ENCODE peak calls at places on chromosomes 4 and X, in nine cellular contexts. One of them, this sample, is unnamed.

GRCh38 chr4:133379681-133380438 is 230.8 kb downstream of the PCDH10 start:
- DNase-seq in islet precursor cell: no peak
- DNase-seq in NCI-H524: no peak
- DNase-seq in activated naive CD4-positive, alpha-beta T cell treated with anti-CD3 and anti-CD28 coated beads, Interleukin-2, amount 10 ng/mL, durations not matched to agents 7 days and 5 days: no peak
- DNase-seq in Panc1: no peak
- DNase-seq in HEK293T: no peak
- DNase-seq in neural crest cell: no peak
- DNase-seq in WTC11: peak; percentile 9
- DNase-seq in RPMI7951: no peak
- DNase-seq in this sample: no peak

GRCh38 chrX:111041018-111041462 is 55.0 kb upstream of the PAK3 start:
- DNase-seq in islet precursor cell: no peak
- DNase-seq in NCI-H524: no peak
- DNase-seq in activated naive CD4-positive, alpha-beta T cell treated with anti-CD3 and anti-CD28 coated beads, Interleukin-2, amount 10 ng/mL, durations not matched to agents 7 days and 5 days: no peak
- DNase-seq in Panc1: no peak
- DNase-seq in HEK293T: no peak
- DNase-seq in neural crest cell: no peak
- DNase-seq in WTC11: no peak
- DNase-seq in RPMI7951: peak; percentile 90
- DNase-seq in this sample: peak; percentile 89

GRCh38 chr4:177005801-177006230 is 213.1 kb upstream of the VEGFC start:
- DNase-seq in islet precursor cell: peak; percentile 59
- DNase-seq in NCI-H524: no peak
- DNase-seq in activated naive CD4-positive, alpha-beta T cell treated with anti-CD3 and anti-CD28 coated beads, Interleukin-2, amount 10 ng/mL, durations not matched to agents 7 days and 5 days: no peak
- DNase-seq in Panc1: peak; percentile 13
- DNase-seq in HEK293T: no peak
- DNase-seq in neural crest cell: no peak
- DNase-seq in WTC11: no peak
- DNase-seq in RPMI7951: peak; percentile 99
- DNase-seq in this sample: peak; percentile 95

GRCh38 chr4:48739560-48740019 is 40.5 kb downstream of the FRYL start:
- DNase-seq in islet precursor cell: no peak
- DNase-seq in NCI-H524: no peak
- DNase-seq in activated naive CD4-positive, alpha-beta T cell treated with anti-CD3 and anti-CD28 coated beads, Interleukin-2, amount 10 ng/mL, durations not matched to agents 7 days and 5 days: no peak
- DNase-seq in Panc1: no peak
- DNase-seq in HEK293T: no peak
- DNase-seq in neural crest cell: no peak
- DNase-seq in WTC11: no peak
- DNase-seq in RPMI7951: no peak
- DNase-seq in this sample: no peak

GRCh38 chr4:111266937-111267336 is 644.1 kb upstream of the PITX2 start:
- DNase-seq in islet precursor cell: peak; percentile 41
- DNase-seq in NCI-H524: no peak
- DNase-seq in activated naive CD4-positive, alpha-beta T cell treated with anti-CD3 and anti-CD28 coated beads, Interleukin-2, amount 10 ng/mL, durations not matched to agents 7 days and 5 days: no peak
- DNase-seq in Panc1: no peak
- DNase-seq in HEK293T: no peak
- DNase-seq in neural crest cell: no peak
- DNase-seq in WTC11: no peak
- DNase-seq in RPMI7951: no peak
- DNase-seq in this sample: no peak

GRCh38 chrX:39222361-39223113 is 421.3 kb downstream of the MID1IP1 start:
- DNase-seq in islet precursor cell: no peak
- DNase-seq in NCI-H524: no peak
- DNase-seq in activated naive CD4-positive, alpha-beta T cell treated with anti-CD3 and anti-CD28 coated beads, Interleukin-2, amount 10 ng/mL, durations not matched to agents 7 days and 5 days: no peak
- DNase-seq in Panc1: no peak
- DNase-seq in HEK293T: no peak
- DNase-seq in neural crest cell: no peak
- DNase-seq in WTC11: no peak
- DNase-seq in RPMI7951: no peak
- DNase-seq in this sample: peak; percentile 10

GRCh38 chr4:4362991-4363697 is 23.8 kb upstream of the NSG1 start:
- DNase-seq in islet precursor cell: no peak
- DNase-seq in NCI-H524: no peak
- DNase-seq in activated naive CD4-positive, alpha-beta T cell treated with anti-CD3 and anti-CD28 coated beads, Interleukin-2, amount 10 ng/mL, durations not matched to agents 7 days and 5 days: no peak
- DNase-seq in Panc1: no peak
- DNase-seq in HEK293T: no peak
- DNase-seq in neural crest cell: no peak
- DNase-seq in WTC11: no peak
- DNase-seq in RPMI7951: no peak
- DNase-seq in this sample: no peak

GRCh38 chr4:154691229-154691628 is 52.6 kb upstream of the LRAT start:
- DNase-seq in islet precursor cell: no peak
- DNase-seq in NCI-H524: no peak
- DNase-seq in activated naive CD4-positive, alpha-beta T cell treated with anti-CD3 and anti-CD28 coated beads, Interleukin-2, amount 10 ng/mL, durations not matched to agents 7 days and 5 days: no peak
- DNase-seq in Panc1: no peak
- DNase-seq in HEK293T: no peak
- DNase-seq in neural crest cell: no peak
- DNase-seq in WTC11: no peak
- DNase-seq in RPMI7951: no peak
- DNase-seq in this sample: no peak

GRCh38 chr4:150679018-150679766 is 97.2 kb downstream of the MAB21L2 start:
- DNase-seq in islet precursor cell: no peak
- DNase-seq in NCI-H524: no peak
- DNase-seq in activated naive CD4-positive, alpha-beta T cell treated with anti-CD3 and anti-CD28 coated beads, Interleukin-2, amount 10 ng/mL, durations not matched to agents 7 days and 5 days: no peak
- DNase-seq in Panc1: no peak
- DNase-seq in HEK293T: no peak
- DNase-seq in neural crest cell: no peak
- DNase-seq in WTC11: no peak
- DNase-seq in RPMI7951: peak; percentile 19
- DNase-seq in this sample: peak; percentile 35

GRCh38 chr4:8371251-8371995 is 69.1 kb downstream of the ACOX3 start:
- DNase-seq in islet precursor cell: no peak
- DNase-seq in NCI-H524: no peak
- DNase-seq in activated naive CD4-positive, alpha-beta T cell treated with anti-CD3 and anti-CD28 coated beads, Interleukin-2, amount 10 ng/mL, durations not matched to agents 7 days and 5 days: no peak
- DNase-seq in Panc1: no peak
- DNase-seq in HEK293T: no peak
- DNase-seq in neural crest cell: no peak
- DNase-seq in WTC11: no peak
- DNase-seq in RPMI7951: no peak
- DNase-seq in this sample: no peak

GRCh38 chr4:139014391-139015268 is 951 bp upstream of the NOCT start:
- DNase-seq in islet precursor cell: peak; percentile 80
- DNase-seq in NCI-H524: peak; percentile 38
- DNase-seq in activated naive CD4-positive, alpha-beta T cell treated with anti-CD3 and anti-CD28 coated beads, Interleukin-2, amount 10 ng/mL, durations not matched to agents 7 days and 5 days: no peak
- DNase-seq in Panc1: peak; percentile 83
- DNase-seq in HEK293T: no peak
- DNase-seq in neural crest cell: no peak
- DNase-seq in WTC11: no peak
- DNase-seq in RPMI7951: peak; percentile 91
- DNase-seq in this sample: peak; percentile 95

GRCh38 chr4:109977854-109978501 is 65.3 kb downstream of the EGF start:
- DNase-seq in islet precursor cell: no peak
- DNase-seq in NCI-H524: no peak
- DNase-seq in activated naive CD4-positive, alpha-beta T cell treated with anti-CD3 and anti-CD28 coated beads, Interleukin-2, amount 10 ng/mL, durations not matched to agents 7 days and 5 days: no peak
- DNase-seq in Panc1: no peak
- DNase-seq in HEK293T: peak; percentile 20
- DNase-seq in neural crest cell: no peak
- DNase-seq in WTC11: no peak
- DNase-seq in RPMI7951: peak; percentile 35
- DNase-seq in this sample: peak; percentile 40

GRCh38 chr4:76377922-76378321 is 43.0 kb downstream of the CCDC158 start:
- DNase-seq in islet precursor cell: no peak
- DNase-seq in NCI-H524: no peak
- DNase-seq in activated naive CD4-positive, alpha-beta T cell treated with anti-CD3 and anti-CD28 coated beads, Interleukin-2, amount 10 ng/mL, durations not matched to agents 7 days and 5 days: peak; percentile 66
- DNase-seq in Panc1: no peak
- DNase-seq in HEK293T: peak; percentile 61
- DNase-seq in neural crest cell: peak; percentile 47
- DNase-seq in WTC11: peak; percentile 54
- DNase-seq in RPMI7951: peak; percentile 41
- DNase-seq in this sample: no peak

GRCh38 chrX:140712413-140713173 is 3.0 kb downstream of the LINC00632 start:
- DNase-seq in islet precursor cell: peak; percentile 94
- DNase-seq in NCI-H524: no peak
- DNase-seq in activated naive CD4-positive, alpha-beta T cell treated with anti-CD3 and anti-CD28 coated beads, Interleukin-2, amount 10 ng/mL, durations not matched to agents 7 days and 5 days: peak; percentile 20
- DNase-seq in Panc1: no peak
- DNase-seq in HEK293T: peak; percentile 46
- DNase-seq in neural crest cell: peak; percentile 54
- DNase-seq in WTC11: peak; percentile 60
- DNase-seq in RPMI7951: peak; percentile 41
- DNase-seq in this sample: no peak

GRCh38 chr4:20313237-20314030 is 61.7 kb downstream of the SLIT2 start:
- DNase-seq in islet precursor cell: peak; percentile 84
- DNase-seq in NCI-H524: no peak
- DNase-seq in activated naive CD4-positive, alpha-beta T cell treated with anti-CD3 and anti-CD28 coated beads, Interleukin-2, amount 10 ng/mL, durations not matched to agents 7 days and 5 days: peak; percentile 20
- DNase-seq in Panc1: no peak
- DNase-seq in HEK293T: no peak
- DNase-seq in neural crest cell: peak; percentile 18
- DNase-seq in WTC11: peak; percentile 80
- DNase-seq in RPMI7951: no peak
- DNase-seq in this sample: no peak

GRCh38 chr4:114598191-114599121 is at the start of gene UGT8:
- DNase-seq in islet precursor cell: peak; percentile 81
- DNase-seq in NCI-H524: peak; percentile 51
- DNase-seq in activated naive CD4-positive, alpha-beta T cell treated with anti-CD3 and anti-CD28 coated beads, Interleukin-2, amount 10 ng/mL, durations not matched to agents 7 days and 5 days: peak; percentile 49
- DNase-seq in Panc1: no peak
- DNase-seq in HEK293T: peak; percentile 63
- DNase-seq in neural crest cell: peak; percentile 56
- DNase-seq in WTC11: peak; percentile 80
- DNase-seq in RPMI7951: peak; percentile 3
- DNase-seq in this sample: peak; percentile 32

GRCh38 chr4:88169298-88169697 is 10.9 kb upstream of the ABCG2 start:
- DNase-seq in islet precursor cell: no peak
- DNase-seq in NCI-H524: no peak
- DNase-seq in activated naive CD4-positive, alpha-beta T cell treated with anti-CD3 and anti-CD28 coated beads, Interleukin-2, amount 10 ng/mL, durations not matched to agents 7 days and 5 days: no peak
- DNase-seq in Panc1: no peak
- DNase-seq in HEK293T: no peak
- DNase-seq in neural crest cell: no peak
- DNase-seq in WTC11: no peak
- DNase-seq in RPMI7951: no peak
- DNase-seq in this sample: no peak

GRCh38 chr4:2827071-2827873 is 16.4 kb upstream of the ADD1 start:
- DNase-seq in islet precursor cell: no peak
- DNase-seq in NCI-H524: no peak
- DNase-seq in activated naive CD4-positive, alpha-beta T cell treated with anti-CD3 and anti-CD28 coated beads, Interleukin-2, amount 10 ng/mL, durations not matched to agents 7 days and 5 days: no peak
- DNase-seq in Panc1: no peak
- DNase-seq in HEK293T: no peak
- DNase-seq in neural crest cell: no peak
- DNase-seq in WTC11: peak; percentile 6
- DNase-seq in RPMI7951: no peak
- DNase-seq in this sample: no peak

GRCh38 chrX:150934453-150934852 is 36.0 kb upstream of the CD99L2 start:
- DNase-seq in islet precursor cell: peak; percentile 79
- DNase-seq in NCI-H524: no peak
- DNase-seq in activated naive CD4-positive, alpha-beta T cell treated with anti-CD3 and anti-CD28 coated beads, Interleukin-2, amount 10 ng/mL, durations not matched to agents 7 days and 5 days: no peak
- DNase-seq in Panc1: no peak
- DNase-seq in HEK293T: no peak
- DNase-seq in neural crest cell: no peak
- DNase-seq in WTC11: peak; percentile 31
- DNase-seq in RPMI7951: peak; percentile 42
- DNase-seq in this sample: peak; percentile 41

GRCh38 chr4:108527729-108528128 is 92.6 kb upstream of the RPL34 start:
- DNase-seq in islet precursor cell: no peak
- DNase-seq in NCI-H524: no peak
- DNase-seq in activated naive CD4-positive, alpha-beta T cell treated with anti-CD3 and anti-CD28 coated beads, Interleukin-2, amount 10 ng/mL, durations not matched to agents 7 days and 5 days: peak; percentile 58
- DNase-seq in Panc1: no peak
- DNase-seq in HEK293T: no peak
- DNase-seq in neural crest cell: no peak
- DNase-seq in WTC11: no peak
- DNase-seq in RPMI7951: no peak
- DNase-seq in this sample: no peak

GRCh38 chrX:55357236-55357635 is 92.5 kb upstream of the PAGE3 start:
- DNase-seq in islet precursor cell: no peak
- DNase-seq in NCI-H524: no peak
- DNase-seq in activated naive CD4-positive, alpha-beta T cell treated with anti-CD3 and anti-CD28 coated beads, Interleukin-2, amount 10 ng/mL, durations not matched to agents 7 days and 5 days: peak; percentile 22
- DNase-seq in Panc1: no peak
- DNase-seq in HEK293T: no peak
- DNase-seq in neural crest cell: no peak
- DNase-seq in WTC11: no peak
- DNase-seq in RPMI7951: no peak
- DNase-seq in this sample: no peak

GRCh38 chr4:55180980-55181379 is 55.6 kb upstream of the KDR start:
- DNase-seq in islet precursor cell: no peak
- DNase-seq in NCI-H524: no peak
- DNase-seq in activated naive CD4-positive, alpha-beta T cell treated with anti-CD3 and anti-CD28 coated beads, Interleukin-2, amount 10 ng/mL, durations not matched to agents 7 days and 5 days: no peak
- DNase-seq in Panc1: no peak
- DNase-seq in HEK293T: no peak
- DNase-seq in neural crest cell: no peak
- DNase-seq in WTC11: no peak
- DNase-seq in RPMI7951: no peak
- DNase-seq in this sample: no peak

GRCh38 chrX:77899081-77899828 is at the start of gene COX7B:
- DNase-seq in islet precursor cell: peak; percentile 83
- DNase-seq in NCI-H524: peak; percentile 97
- DNase-seq in activated naive CD4-positive, alpha-beta T cell treated with anti-CD3 and anti-CD28 coated beads, Interleukin-2, amount 10 ng/mL, durations not matched to agents 7 days and 5 days: peak; percentile 73
- DNase-seq in Panc1: peak; percentile 89
- DNase-seq in HEK293T: peak; percentile 57
- DNase-seq in neural crest cell: peak; percentile 41
- DNase-seq in WTC11: peak; percentile 46
- DNase-seq in RPMI7951: peak; percentile 98
- DNase-seq in this sample: peak; percentile 91

GRCh38 chr4:1002131-1002630 is 9.0 kb upstream of the SLC26A1 start:
- DNase-seq in islet precursor cell: no peak
- DNase-seq in NCI-H524: no peak
- DNase-seq in activated naive CD4-positive, alpha-beta T cell treated with anti-CD3 and anti-CD28 coated beads, Interleukin-2, amount 10 ng/mL, durations not matched to agents 7 days and 5 days: no peak
- DNase-seq in Panc1: no peak
- DNase-seq in HEK293T: no peak
- DNase-seq in neural crest cell: no peak
- DNase-seq in WTC11: peak; percentile 62
- DNase-seq in RPMI7951: no peak
- DNase-seq in this sample: peak; percentile 17

GRCh38 chrX:154648931-154649863 is 4.2 kb downstream of the CTAG2 start:
- DNase-seq in islet precursor cell: peak; percentile 29
- DNase-seq in NCI-H524: no peak
- DNase-seq in activated naive CD4-positive, alpha-beta T cell treated with anti-CD3 and anti-CD28 coated beads, Interleukin-2, amount 10 ng/mL, durations not matched to agents 7 days and 5 days: no peak
- DNase-seq in Panc1: no peak
- DNase-seq in HEK293T: no peak
- DNase-seq in neural crest cell: no peak
- DNase-seq in WTC11: no peak
- DNase-seq in RPMI7951: peak; percentile 13
- DNase-seq in this sample: no peak

GRCh38 chr4:71188197-71188625 is 150.6 kb upstream of the SLC4A4 start:
- DNase-seq in islet precursor cell: peak; percentile 60
- DNase-seq in NCI-H524: peak; percentile 44
- DNase-seq in activated naive CD4-positive, alpha-beta T cell treated with anti-CD3 and anti-CD28 coated beads, Interleukin-2, amount 10 ng/mL, durations not matched to agents 7 days and 5 days: no peak
- DNase-seq in Panc1: no peak
- DNase-seq in HEK293T: peak; percentile 10
- DNase-seq in neural crest cell: no peak
- DNase-seq in WTC11: no peak
- DNase-seq in RPMI7951: no peak
- DNase-seq in this sample: no peak

GRCh38 chrX:70554081-70554480 is 109.4 kb downstream of the DLG3 start:
- DNase-seq in islet precursor cell: no peak
- DNase-seq in NCI-H524: no peak
- DNase-seq in activated naive CD4-positive, alpha-beta T cell treated with anti-CD3 and anti-CD28 coated beads, Interleukin-2, amount 10 ng/mL, durations not matched to agents 7 days and 5 days: no peak
- DNase-seq in Panc1: no peak
- DNase-seq in HEK293T: no peak
- DNase-seq in neural crest cell: no peak
- DNase-seq in WTC11: no peak
- DNase-seq in RPMI7951: peak; percentile 30
- DNase-seq in this sample: peak; percentile 7